ENCODE peak calls at places on chromosomes 16 and 17, in eight cellular contexts. W, R, L, I, V, Q, K and M are unnamed samples.

GRCh38 chr17:19348081-19348650 is 14.4 kb downstream of the B9D1 start:
- DNase-seq in W (no peak), R (no peak), L (no peak), I (no peak), V (no peak), Q (no peak), K (no peak), M (no peak)

GRCh38 chr17:7851438-7852261 is 3.2 kb upstream of the TMEM88 start:
- DNase-seq in W (peak; percentile 91), R (peak; percentile 74), L (peak; percentile 71), I (peak; percentile 98), V (peak; percentile 83), Q (peak; percentile 97), K (peak; percentile 91), M (peak; percentile 91)

GRCh38 chr16:80527297-80527696 is 13.5 kb upstream of the DYNLRB2 start:
- DNase-seq in W (peak; percentile 64), R (no peak), L (peak; percentile 42), I (peak; percentile 67), V (peak; percentile 11), Q (peak; percentile 56), K (peak; percentile 43), M (peak; percentile 53)

GRCh38 chr17:55110521-55110920 is 142.0 kb downstream of the STXBP4 start:
- DNase-seq in W (no peak), R (no peak), L (no peak), I (no peak), V (no peak), Q (no peak), K (no peak), M (no peak)

GRCh38 chr16:71242601-71243000 is 12.1 kb upstream of the HYDIN start:
- DNase-seq in W (no peak), R (no peak), L (no peak), I (no peak), V (no peak), Q (no peak), K (no peak), M (no peak)

GRCh38 chr17:78107457-78107856 is 21.1 kb downstream of the TMC6 start:
- DNase-seq in W (no peak), R (no peak), L (no peak), I (no peak), V (peak; percentile 54), Q (no peak), K (no peak), M (no peak)

GRCh38 chr17:4485676-4486646 is 12.7 kb upstream of the SPNS2 start:
- DNase-seq in W (peak; percentile 34), R (no peak), L (no peak), I (no peak), V (no peak), Q (no peak), K (peak; percentile 53), M (peak; percentile 37)

GRCh38 chr16:12757546-12757945 is 46.1 kb downstream of the CPPED1 start:
- DNase-seq in W (no peak), R (no peak), L (no peak), I (no peak), V (no peak), Q (no peak), K (no peak), M (no peak)

GRCh38 chr16:83942074-83942473 is 11.0 kb upstream of the OSGIN1 start:
- DNase-seq in W (no peak), R (no peak), L (no peak), I (no peak), V (no peak), Q (no peak), K (no peak), M (no peak)

GRCh38 chr16:58510776-58511628 is 4.3 kb upstream of the SETD6 start:
- DNase-seq in W (no peak), R (peak; percentile 41), L (no peak), I (no peak), V (no peak), Q (peak; percentile 45), K (no peak), M (peak; percentile 13)

GRCh38 chr17:66436643-66437042 is 134.2 kb downstream of the PRKCA start:
- DNase-seq in W (no peak), R (no peak), L (no peak), I (no peak), V (no peak), Q (no peak), K (no peak), M (no peak)

GRCh38 chr16:1146409-1146808 is 6.5 kb upstream of the CACNA1H start:
- DNase-seq in W (no peak), R (no peak), L (no peak), I (peak; percentile 46), V (no peak), Q (no peak), K (no peak), M (no peak)